ENCODE peak calls at places on chromosomes 11 and 22, in nine cellular contexts. L is IMR-90, K is GM23338, V is astrocyte, J is left ventricle myocardium inferior, W is thoracic aorta, T is suprapubic skin, R is A673, Q is bronchial epithelial cell. S is an unnamed sample.
A peak's percentile ranks its signal among the peaks of the same experiment; 100 is the strongest.

GRCh38 chr11:86473991-86474833 is 99.5 kb downstream of the CCDC81 start:
- DNase-seq in L (peak; percentile 86), K (no peak), V (no peak), J (peak; percentile 44), W (no peak), T (no peak), R (no peak), Q (peak; percentile 79), S (peak; percentile 61)

GRCh38 chr11:78801161-78801884 is 226.7 kb upstream of the NARS2 start:
- DNase-seq in L (peak; percentile 98), K (no peak), V (peak; percentile 98), J (no peak), W (peak; percentile 6), T (peak; percentile 63), R (peak; percentile 64), Q (peak; percentile 93), S (peak; percentile 97)

GRCh38 chr11:9831122-9831521 is 167.2 kb downstream of the SWAP70 start:
- DNase-seq in L (no peak), K (peak; percentile 52), V (no peak), J (no peak), W (no peak), T (no peak), R (no peak), Q (no peak), S (no peak)

GRCh38 chr22:17842386-17842785 is 68.1 kb upstream of the BID start:
- DNase-seq in L (no peak), K (no peak), V (no peak), J (no peak), W (no peak), T (no peak), R (no peak), Q (no peak), S (no peak)

GRCh38 chr11:71326328-71326940 is 74.1 kb upstream of the SHANK2 start:
- DNase-seq in L (no peak), K (no peak), V (no peak), J (no peak), W (no peak), T (no peak), R (no peak), Q (no peak), S (no peak)

GRCh38 chr22:49749885-49750510 is 77.7 kb downstream of the BRD1 start:
- DNase-seq in L (no peak), K (no peak), V (no peak), J (no peak), W (no peak), T (no peak), R (no peak), Q (no peak), S (no peak)

GRCh38 chr11:35415488-35415887 is 3.9 kb downstream of the SLC1A2 start:
- DNase-seq in L (no peak), K (no peak), V (no peak), J (no peak), W (no peak), T (no peak), R (no peak), Q (no peak), S (no peak)

GRCh38 chr22:29079218-29079901 is 6.5 kb downstream of the KREMEN1 start:
- DNase-seq in L (no peak), K (no peak), V (peak; percentile 21), J (no peak), W (no peak), T (no peak), R (peak; percentile 95), Q (no peak), S (peak; percentile 37)

GRCh38 chr22:44869196-44869595 is 116.8 kb downstream of the ARHGAP8 start:
- DNase-seq in L (peak; percentile 12), K (no peak), V (no peak), J (no peak), W (no peak), T (no peak), R (no peak), Q (no peak), S (no peak)

GRCh38 chr11:16561150-16561549 is 177.3 kb upstream of the C11orf58 start:
- DNase-seq in L (peak; percentile 63), K (no peak), V (no peak), J (no peak), W (no peak), T (no peak), R (no peak), Q (peak; percentile 4), S (no peak)

GRCh38 chr22:41201146-41201545 is 4.0 kb upstream of the L3MBTL2 start:
- DNase-seq in L (no peak), K (no peak), V (no peak), J (no peak), W (no peak), T (no peak), R (no peak), Q (peak; percentile 45), S (no peak)

GRCh38 chr22:41191467-41191866 is 13.6 kb upstream of the L3MBTL2 start:
- DNase-seq in L (no peak), K (no peak), V (no peak), J (no peak), W (no peak), T (no peak), R (no peak), Q (no peak), S (no peak)

GRCh38 chr22:41193829-41194228 is 11.3 kb upstream of the L3MBTL2 start:
- DNase-seq in L (no peak), K (no peak), V (no peak), J (no peak), W (no peak), T (peak; percentile 10), R (no peak), Q (no peak), S (no peak)

GRCh38 chr22:41197808-41198585 is 7.1 kb upstream of the L3MBTL2 start:
- DNase-seq in L (no peak), K (peak; percentile 56), V (peak; percentile 18), J (peak; percentile 52), W (no peak), T (no peak), R (peak; percentile 77), Q (peak; percentile 30), S (peak; percentile 32)

GRCh38 chr22:41197046-41197807 is 7.9 kb upstream of the L3MBTL2 start:
- DNase-seq in L (peak; percentile 35), K (peak; percentile 89), V (peak; percentile 16), J (peak; percentile 87), W (peak; percentile 30), T (peak; percentile 89), R (peak; percentile 88), Q (peak; percentile 32), S (peak; percentile 30)
- TF ChIP-seq CTCF in L (peak; percentile 6), K (no peak), V (no peak), J (peak; percentile 29), W (peak; percentile 13), T (no peak), R (peak; percentile 22), Q (no peak), S (peak; percentile 25)

DNA sequence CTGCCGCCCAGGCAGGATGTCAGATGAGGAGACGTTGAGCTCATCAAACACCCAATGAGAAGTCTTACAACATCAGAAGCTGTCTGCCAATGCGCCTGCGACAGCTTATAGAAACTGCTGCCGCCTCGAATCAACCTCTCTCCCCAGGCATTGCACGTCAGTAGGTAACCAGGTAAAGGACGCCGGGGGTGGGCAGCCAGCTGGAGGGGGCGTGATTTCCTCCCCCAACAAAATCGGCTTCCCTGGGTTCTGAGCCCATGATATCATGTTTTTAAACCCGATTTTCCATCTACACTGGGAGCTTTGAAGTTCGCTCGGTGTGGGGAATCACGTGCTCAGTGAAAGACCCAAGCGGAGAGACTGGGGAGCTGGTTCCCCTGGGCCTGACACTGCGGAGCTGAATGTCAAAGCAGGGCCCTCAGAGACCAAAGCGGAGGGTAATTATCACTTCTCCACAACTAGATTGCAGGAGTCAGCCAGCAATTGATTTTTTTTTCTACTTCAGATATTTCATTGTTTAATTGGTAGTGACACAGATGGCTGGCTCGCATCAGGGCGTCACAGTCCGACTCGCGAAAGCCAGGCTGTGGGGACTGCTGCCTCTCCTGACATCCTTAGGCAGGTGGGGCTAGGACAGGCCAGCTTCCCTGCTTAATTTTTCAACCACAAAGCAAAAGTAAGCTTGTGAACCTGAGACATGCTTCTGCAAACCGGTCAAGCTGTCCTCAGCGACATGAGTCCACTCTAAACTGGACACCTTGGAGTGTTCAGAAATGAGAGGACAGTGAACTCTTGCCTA is 15.4 kb downstream of the FAM83F start:
- DNase-seq in L (no peak), K (no peak), V (no peak), J (no peak), W (no peak), T (no peak), R (no peak), Q (no peak), S (no peak)
- H3K4me3 ChIP-seq in L (no peak overlapping the region), K (no peak overlapping the region), V (no peak overlapping the region), J (no peak overlapping the region), W (no peak overlapping the region), T (no peak overlapping the region), R (no peak overlapping the region), Q (no peak overlapping the region), S (no peak overlapping the region)

GRCh38 chr11:76695133-76695532 is 24.6 kb upstream of the LRRC32 start:
- DNase-seq in L (no peak), K (peak; percentile 43), V (no peak), J (no peak), W (no peak), T (no peak), R (peak; percentile 25), Q (no peak), S (no peak)
- TF ChIP-seq CTCF in L (no peak), K (peak; percentile 19), V (no peak), J (no peak), W (no peak), T (no peak), R (peak; percentile 17), Q (no peak), S (no peak)

DNA sequence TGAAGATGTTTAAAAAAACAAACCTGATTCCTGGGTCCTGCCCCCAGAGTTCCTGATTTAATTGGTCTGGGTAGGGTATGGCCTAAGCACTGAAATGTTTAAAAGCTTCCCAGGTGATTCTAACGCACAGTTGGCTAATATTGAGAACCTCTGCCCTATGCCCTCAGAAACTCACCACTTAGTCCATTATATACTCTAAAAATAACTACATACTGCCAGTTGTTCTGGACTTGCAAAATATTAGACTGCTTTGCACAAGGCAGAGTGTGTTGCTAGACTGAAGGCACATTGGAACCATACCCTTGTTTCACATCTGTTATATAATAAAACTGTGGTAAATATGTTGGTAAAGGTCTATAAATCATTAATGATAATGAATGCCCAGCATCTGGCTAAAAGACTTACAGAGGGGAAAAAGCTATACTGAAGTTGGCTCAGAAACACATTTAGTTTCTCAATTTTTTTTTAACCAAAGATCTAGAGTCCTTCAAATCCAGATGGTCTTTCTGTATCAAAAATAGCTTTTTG is 44.4 kb downstream of the RBFOX2 start:
- DNase-seq in L (no peak), K (no peak), V (no peak), J (no peak), W (no peak), T (no peak), R (no peak), Q (no peak), S (no peak)
- H3K4me3 ChIP-seq in L (no peak overlapping the region), K (no peak overlapping the region), V (no peak overlapping the region), J (no peak overlapping the region), W (no peak overlapping the region), T (no peak overlapping the region), R (no peak overlapping the region), Q (no peak overlapping the region), S (no peak overlapping the region)

GRCh38 chr11:67276821-67277230 is 10.6 kb downstream of the GRK2 start:
- DNase-seq in L (peak; percentile 45), K (peak; percentile 59), V (no peak), J (no peak), W (no peak), T (peak; percentile 71), R (peak; percentile 36), Q (no peak), S (peak; percentile 34)
- TF ChIP-seq CTCF in L (peak; percentile 43), K (peak; percentile 27), V (peak; percentile 9), J (peak; percentile 36), W (no peak), T (peak; percentile 15), R (peak; percentile 32), Q (no peak), S (peak; percentile 9)

GRCh38 chr22:46150615-46151423 is 493 bp downstream of the PPARA start:
- DNase-seq in L (no peak), K (peak; percentile 39), V (no peak), J (no peak), W (no peak), T (no peak), R (no peak), Q (no peak), S (no peak)
- H3K4me3 ChIP-seq in L (peak overlapping the region; percentile 85), K (peak overlapping the region; percentile 73), V (peak overlapping the region; percentile 71), J (peak overlapping the region; percentile 84), W (peak overlapping the region; percentile 88), T (peak overlapping the region; percentile 78), R (peak overlapping the region; percentile 79), Q (peak overlapping the region; percentile 88), S (peak overlapping the region; percentile 83)

S was measured in fibroblast of the aortic adventitia.